ENCODE peak calls at places on chromosomes 2 and 18, in five cellular contexts. One of them, this sample, is unnamed.

GRCh38 chr2:160279813-160280465 is 79.9 kb upstream of the ITGB6 start:
- DNase-seq in activated CD4-positive, alpha-beta T cell treated with anti-CD3 and anti-CD28 coated beads, Interleukin-2, amount 10 ng/mL, durations not matched to agents 7 days and 5 days: no peak
- DNase-seq in effector memory CD8-positive, alpha-beta T cell: no peak
- DNase-seq in SHP77: no peak
- DNase-seq in lower leg skin: no peak
- DNase-seq in this sample: no peak

GRCh38 chr2:7984693-7985353 is 697.0 kb upstream of the ID2 start:
- DNase-seq in activated CD4-positive, alpha-beta T cell treated with anti-CD3 and anti-CD28 coated beads, Interleukin-2, amount 10 ng/mL, durations not matched to agents 7 days and 5 days: no peak
- DNase-seq in effector memory CD8-positive, alpha-beta T cell: no peak
- DNase-seq in SHP77: no peak
- DNase-seq in lower leg skin: no peak
- DNase-seq in this sample: no peak

GRCh38 chr2:240947607-240948006 is 41.5 kb downstream of the CROCC2 start:
- DNase-seq in activated CD4-positive, alpha-beta T cell treated with anti-CD3 and anti-CD28 coated beads, Interleukin-2, amount 10 ng/mL, durations not matched to agents 7 days and 5 days: no peak
- DNase-seq in effector memory CD8-positive, alpha-beta T cell: no peak
- DNase-seq in SHP77: no peak
- DNase-seq in lower leg skin: no peak
- DNase-seq in this sample: no peak

GRCh38 chr2:190477563-190478454 is 56.7 kb downstream of the NEMP2 start:
- DNase-seq in activated CD4-positive, alpha-beta T cell treated with anti-CD3 and anti-CD28 coated beads, Interleukin-2, amount 10 ng/mL, durations not matched to agents 7 days and 5 days: no peak
- DNase-seq in effector memory CD8-positive, alpha-beta T cell: no peak
- DNase-seq in SHP77: peak
- DNase-seq in lower leg skin: no peak
- DNase-seq in this sample: no peak

GRCh38 chr18:38930881-38931753 is 1365.5 kb upstream of the CELF4 start:
- DNase-seq in activated CD4-positive, alpha-beta T cell treated with anti-CD3 and anti-CD28 coated beads, Interleukin-2, amount 10 ng/mL, durations not matched to agents 7 days and 5 days: no peak
- DNase-seq in effector memory CD8-positive, alpha-beta T cell: no peak
- DNase-seq in SHP77: no peak
- DNase-seq in lower leg skin: no peak
- DNase-seq in this sample: no peak

GRCh38 chr2:214904634-214905033 is 95.2 kb upstream of the BARD1 start:
- DNase-seq in activated CD4-positive, alpha-beta T cell treated with anti-CD3 and anti-CD28 coated beads, Interleukin-2, amount 10 ng/mL, durations not matched to agents 7 days and 5 days: no peak
- DNase-seq in effector memory CD8-positive, alpha-beta T cell: no peak
- DNase-seq in SHP77: no peak
- DNase-seq in lower leg skin: no peak
- DNase-seq in this sample: no peak

GRCh38 chr2:204264068-204264693 is 281.1 kb upstream of the PARD3B start:
- DNase-seq in activated CD4-positive, alpha-beta T cell treated with anti-CD3 and anti-CD28 coated beads, Interleukin-2, amount 10 ng/mL, durations not matched to agents 7 days and 5 days: no peak
- DNase-seq in effector memory CD8-positive, alpha-beta T cell: no peak
- DNase-seq in SHP77: no peak
- DNase-seq in lower leg skin: no peak
- DNase-seq in this sample: no peak

GRCh38 chr2:75381032-75381431 is 179.7 kb downstream of the EVA1A start:
- DNase-seq in activated CD4-positive, alpha-beta T cell treated with anti-CD3 and anti-CD28 coated beads, Interleukin-2, amount 10 ng/mL, durations not matched to agents 7 days and 5 days: no peak
- DNase-seq in effector memory CD8-positive, alpha-beta T cell: no peak
- DNase-seq in SHP77: no peak
- DNase-seq in lower leg skin: no peak
- DNase-seq in this sample: no peak

GRCh38 chr18:8858888-8859511 is 153.6 kb downstream of the MTCL1 start:
- DNase-seq in activated CD4-positive, alpha-beta T cell treated with anti-CD3 and anti-CD28 coated beads, Interleukin-2, amount 10 ng/mL, durations not matched to agents 7 days and 5 days: no peak
- DNase-seq in effector memory CD8-positive, alpha-beta T cell: no peak
- DNase-seq in SHP77: no peak
- DNase-seq in lower leg skin: peak
- DNase-seq in this sample: peak

GRCh38 chr2:10120938-10121574 is 1.5 kb upstream of the RRM2 start:
- DNase-seq in activated CD4-positive, alpha-beta T cell treated with anti-CD3 and anti-CD28 coated beads, Interleukin-2, amount 10 ng/mL, durations not matched to agents 7 days and 5 days: no peak
- DNase-seq in effector memory CD8-positive, alpha-beta T cell: no peak
- DNase-seq in SHP77: no peak
- DNase-seq in lower leg skin: no peak
- DNase-seq in this sample: no peak

GRCh38 chr18:79588636-79589481 is 90.7 kb upstream of the CTDP1 start:
- DNase-seq in activated CD4-positive, alpha-beta T cell treated with anti-CD3 and anti-CD28 coated beads, Interleukin-2, amount 10 ng/mL, durations not matched to agents 7 days and 5 days: no peak
- DNase-seq in effector memory CD8-positive, alpha-beta T cell: no peak
- DNase-seq in SHP77: no peak
- DNase-seq in lower leg skin: peak
- DNase-seq in this sample: peak

GRCh38 chr18:13482641-13482945 is 243.8 kb downstream of the FAM210A start:
- DNase-seq in activated CD4-positive, alpha-beta T cell treated with anti-CD3 and anti-CD28 coated beads, Interleukin-2, amount 10 ng/mL, durations not matched to agents 7 days and 5 days: no peak
- DNase-seq in effector memory CD8-positive, alpha-beta T cell: no peak
- DNase-seq in SHP77: no peak
- DNase-seq in lower leg skin: no peak
- DNase-seq in this sample: no peak

GRCh38 chr2:204115692-204116091 is 179.1 kb downstream of the ICOS start:
- DNase-seq in activated CD4-positive, alpha-beta T cell treated with anti-CD3 and anti-CD28 coated beads, Interleukin-2, amount 10 ng/mL, durations not matched to agents 7 days and 5 days: no peak
- DNase-seq in effector memory CD8-positive, alpha-beta T cell: no peak
- DNase-seq in SHP77: no peak
- DNase-seq in lower leg skin: no peak
- DNase-seq in this sample: no peak

GRCh38 chr18:73150199-73150598 is 282.4 kb upstream of the NETO1 start:
- DNase-seq in activated CD4-positive, alpha-beta T cell treated with anti-CD3 and anti-CD28 coated beads, Interleukin-2, amount 10 ng/mL, durations not matched to agents 7 days and 5 days: no peak
- DNase-seq in effector memory CD8-positive, alpha-beta T cell: no peak
- DNase-seq in SHP77: no peak
- DNase-seq in lower leg skin: no peak
- DNase-seq in this sample: no peak

GRCh38 chr18:58687871-58688308 is 16.6 kb downstream of the MALT1 start:
- DNase-seq in activated CD4-positive, alpha-beta T cell treated with anti-CD3 and anti-CD28 coated beads, Interleukin-2, amount 10 ng/mL, durations not matched to agents 7 days and 5 days: peak
- DNase-seq in effector memory CD8-positive, alpha-beta T cell: peak
- DNase-seq in SHP77: no peak
- DNase-seq in lower leg skin: no peak
- DNase-seq in this sample: no peak

GRCh38 chr2:38615237-38615636 is 12.5 kb upstream of the HNRNPLL start:
- DNase-seq in activated CD4-positive, alpha-beta T cell treated with anti-CD3 and anti-CD28 coated beads, Interleukin-2, amount 10 ng/mL, durations not matched to agents 7 days and 5 days: no peak
- DNase-seq in effector memory CD8-positive, alpha-beta T cell: no peak
- DNase-seq in SHP77: no peak
- DNase-seq in lower leg skin: no peak
- DNase-seq in this sample: no peak

GRCh38 chr2:204491528-204491927 is 53.7 kb upstream of the PARD3B start:
- DNase-seq in activated CD4-positive, alpha-beta T cell treated with anti-CD3 and anti-CD28 coated beads, Interleukin-2, amount 10 ng/mL, durations not matched to agents 7 days and 5 days: no peak
- DNase-seq in effector memory CD8-positive, alpha-beta T cell: no peak
- DNase-seq in SHP77: no peak
- DNase-seq in lower leg skin: no peak
- DNase-seq in this sample: no peak

GRCh38 chr2:236951830-236952475 is 133.7 kb upstream of the COPS8 start:
- DNase-seq in activated CD4-positive, alpha-beta T cell treated with anti-CD3 and anti-CD28 coated beads, Interleukin-2, amount 10 ng/mL, durations not matched to agents 7 days and 5 days: no peak
- DNase-seq in effector memory CD8-positive, alpha-beta T cell: no peak
- DNase-seq in SHP77: no peak
- DNase-seq in lower leg skin: no peak
- DNase-seq in this sample: no peak

GRCh38 chr2:240836781-240837467 is 16.9 kb upstream of the KIF1A start:
- DNase-seq in activated CD4-positive, alpha-beta T cell treated with anti-CD3 and anti-CD28 coated beads, Interleukin-2, amount 10 ng/mL, durations not matched to agents 7 days and 5 days: no peak
- DNase-seq in effector memory CD8-positive, alpha-beta T cell: no peak
- DNase-seq in SHP77: peak
- DNase-seq in lower leg skin: no peak
- DNase-seq in this sample: no peak

GRCh38 chr2:54983345-54984235 is 66.7 kb downstream of the RTN4 start:
- DNase-seq in activated CD4-positive, alpha-beta T cell treated with anti-CD3 and anti-CD28 coated beads, Interleukin-2, amount 10 ng/mL, durations not matched to agents 7 days and 5 days: no peak
- DNase-seq in effector memory CD8-positive, alpha-beta T cell: no peak
- DNase-seq in SHP77: no peak
- DNase-seq in lower leg skin: no peak
- DNase-seq in this sample: no peak

GRCh38 chr18:62384610-62385097 is 59.5 kb downstream of the TNFRSF11A start:
- DNase-seq in activated CD4-positive, alpha-beta T cell treated with anti-CD3 and anti-CD28 coated beads, Interleukin-2, amount 10 ng/mL, durations not matched to agents 7 days and 5 days: no peak
- DNase-seq in effector memory CD8-positive, alpha-beta T cell: no peak
- DNase-seq in SHP77: no peak
- DNase-seq in lower leg skin: no peak
- DNase-seq in this sample: no peak

GRCh38 chr2:136008205-136008865 is 22.9 kb upstream of the DARS1 start:
- DNase-seq in activated CD4-positive, alpha-beta T cell treated with anti-CD3 and anti-CD28 coated beads, Interleukin-2, amount 10 ng/mL, durations not matched to agents 7 days and 5 days: peak
- DNase-seq in effector memory CD8-positive, alpha-beta T cell: peak
- DNase-seq in SHP77: no peak
- DNase-seq in lower leg skin: peak
- DNase-seq in this sample: no peak

GRCh38 chr2:178905266-178905665 is 98.0 kb upstream of the TTN start:
- DNase-seq in activated CD4-positive, alpha-beta T cell treated with anti-CD3 and anti-CD28 coated beads, Interleukin-2, amount 10 ng/mL, durations not matched to agents 7 days and 5 days: no peak
- DNase-seq in effector memory CD8-positive, alpha-beta T cell: no peak
- DNase-seq in SHP77: no peak
- DNase-seq in lower leg skin: no peak
- DNase-seq in this sample: no peak

GRCh38 chr2:203744091-203744490 is 37.7 kb downstream of the CD28 start:
- DNase-seq in activated CD4-positive, alpha-beta T cell treated with anti-CD3 and anti-CD28 coated beads, Interleukin-2, amount 10 ng/mL, durations not matched to agents 7 days and 5 days: no peak
- DNase-seq in effector memory CD8-positive, alpha-beta T cell: no peak
- DNase-seq in SHP77: no peak
- DNase-seq in lower leg skin: no peak
- DNase-seq in this sample: no peak

GRCh38 chr2:128369126-128369555 is 50.5 kb upstream of the HS6ST1 start:
- DNase-seq in activated CD4-positive, alpha-beta T cell treated with anti-CD3 and anti-CD28 coated beads, Interleukin-2, amount 10 ng/mL, durations not matched to agents 7 days and 5 days: no peak
- DNase-seq in effector memory CD8-positive, alpha-beta T cell: no peak
- DNase-seq in SHP77: no peak
- DNase-seq in lower leg skin: no peak
- DNase-seq in this sample: no peak

GRCh38 chr2:105431367-105432088 is 32.7 kb upstream of the FHL2 start:
- DNase-seq in activated CD4-positive, alpha-beta T cell treated with anti-CD3 and anti-CD28 coated beads, Interleukin-2, amount 10 ng/mL, durations not matched to agents 7 days and 5 days: no peak
- DNase-seq in effector memory CD8-positive, alpha-beta T cell: no peak
- DNase-seq in SHP77: no peak
- DNase-seq in lower leg skin: no peak
- DNase-seq in this sample: no peak

GRCh38 chr18:57727952-57728807 is 74.9 kb downstream of the ATP8B1 start:
- DNase-seq in activated CD4-positive, alpha-beta T cell treated with anti-CD3 and anti-CD28 coated beads, Interleukin-2, amount 10 ng/mL, durations not matched to agents 7 days and 5 days: no peak
- DNase-seq in effector memory CD8-positive, alpha-beta T cell: no peak
- DNase-seq in SHP77: no peak
- DNase-seq in lower leg skin: no peak
- DNase-seq in this sample: no peak

GRCh38 chr2:162196611-162197010 is 44.6 kb upstream of the GCG start:
- DNase-seq in activated CD4-positive, alpha-beta T cell treated with anti-CD3 and anti-CD28 coated beads, Interleukin-2, amount 10 ng/mL, durations not matched to agents 7 days and 5 days: no peak
- DNase-seq in effector memory CD8-positive, alpha-beta T cell: no peak
- DNase-seq in SHP77: no peak
- DNase-seq in lower leg skin: no peak
- DNase-seq in this sample: no peak

GRCh38 chr18:21851327-21851961 is 110.9 kb downstream of the MIB1 start:
- DNase-seq in activated CD4-positive, alpha-beta T cell treated with anti-CD3 and anti-CD28 coated beads, Interleukin-2, amount 10 ng/mL, durations not matched to agents 7 days and 5 days: no peak
- DNase-seq in effector memory CD8-positive, alpha-beta T cell: no peak
- DNase-seq in SHP77: no peak
- DNase-seq in lower leg skin: no peak
- DNase-seq in this sample: no peak

GRCh38 chr2:144333144-144333555 is 186.8 kb downstream of the ZEB2 start:
- DNase-seq in activated CD4-positive, alpha-beta T cell treated with anti-CD3 and anti-CD28 coated beads, Interleukin-2, amount 10 ng/mL, durations not matched to agents 7 days and 5 days: no peak
- DNase-seq in effector memory CD8-positive, alpha-beta T cell: no peak
- DNase-seq in SHP77: no peak
- DNase-seq in lower leg skin: no peak
- DNase-seq in this sample: no peak

GRCh38 chr2:241796209-241796608 is 12.8 kb upstream of the NEU4 start:
- DNase-seq in activated CD4-positive, alpha-beta T cell treated with anti-CD3 and anti-CD28 coated beads, Interleukin-2, amount 10 ng/mL, durations not matched to agents 7 days and 5 days: no peak
- DNase-seq in effector memory CD8-positive, alpha-beta T cell: no peak
- DNase-seq in SHP77: no peak
- DNase-seq in lower leg skin: peak
- DNase-seq in this sample: no peak

This sample was measured in AG04449.